ENCODE peak calls at places on chromosomes 3 and 15, in five cellular contexts. N is GM03348; C is stimulated activated CD4-positive, alpha-beta T cell treated with anti-CD3 and anti-CD28 coated beads, TNF-alpha, amount 100 ng/mL, for 24 hours; H is KBM-7; Q is A172. B is an unnamed sample.

GRCh38 chr15:25185791-25186190 is 231.0 kb downstream of the SNRPN start:
- DNase-seq in N (no peak), C (no peak), H (no peak), Q (no peak), B (no peak)

GRCh38 chr3:188497021-188497420 is 343.1 kb downstream of the LPP start:
- DNase-seq in N (peak; percentile 32), C (no peak), H (no peak), Q (no peak), B (no peak)

GRCh38 chr3:124512881-124513609 is 217.2 kb upstream of the UMPS start:
- DNase-seq in N (no peak), C (no peak), H (no peak), Q (peak; percentile 39), B (peak; percentile 62)

GRCh38 chr3:157588386-157589060 is 85.3 kb upstream of the VEPH1 start:
- DNase-seq in N (no peak), C (no peak), H (no peak), Q (no peak), B (no peak)

GRCh38 chr3:156676467-156677119 is 2.2 kb downstream of the TIPARP start:
- DNase-seq in N (peak; percentile 9), C (no peak), H (no peak), Q (peak; percentile 8), B (no peak)

GRCh38 chr3:186772886-186773417 is 10.4 kb upstream of the EIF4A2 start:
- DNase-seq in N (peak; percentile 68), C (peak; percentile 69), H (no peak), Q (no peak), B (peak; percentile 84)

GRCh38 chr3:3509665-3510064 is 289.6 kb upstream of the LRRN1 start:
- DNase-seq in N (no peak), C (no peak), H (no peak), Q (no peak), B (no peak)

GRCh38 chr3:128969993-128970740 is 23.7 kb downstream of the CFAP92 start:
- DNase-seq in N (peak; percentile 71), C (peak; percentile 53), H (peak; percentile 81), Q (peak; percentile 58), B (peak; percentile 83)

GRCh38 chr15:72197460-72198409 is at the start of gene GRAMD2A:
- DNase-seq in N (peak; percentile 86), C (peak; percentile 47), H (no peak), Q (no peak), B (peak; percentile 91)

GRCh38 chr15:93253656-93254055 is 164.6 kb upstream of the RGMA start:
- DNase-seq in N (no peak), C (no peak), H (no peak), Q (no peak), B (no peak)

GRCh38 chr3:143313025-143313424 is 193.5 kb downstream of the CHST2 start:
- DNase-seq in N (no peak), C (no peak), H (no peak), Q (no peak), B (no peak)

GRCh38 chr3:151356791-151357460 is 27.6 kb upstream of the P2RY13 start:
- DNase-seq in N (peak; percentile 23), C (no peak), H (no peak), Q (peak; percentile 6), B (no peak)

GRCh38 chr15:74788042-74788715 is 6.3 kb downstream of the CSK start:
- DNase-seq in N (no peak), C (no peak), H (no peak), Q (no peak), B (no peak)

GRCh38 chr3:55369491-55369890 is 117.6 kb downstream of the WNT5A start:
- DNase-seq in N (no peak), C (no peak), H (no peak), Q (no peak), B (no peak)

GRCh38 chr3:8837172-8837571 is 67.8 kb upstream of the OXTR start:
- DNase-seq in N (peak; percentile 59), C (no peak), H (no peak), Q (peak; percentile 74), B (peak; percentile 33)

GRCh38 chr3:29486087-29486486 is 205.2 kb downstream of the RBMS3 start:
- DNase-seq in N (peak; percentile 65), C (no peak), H (no peak), Q (no peak), B (no peak)

GRCh38 chr3:58191361-58191991 is 19.3 kb downstream of the DNASE1L3 start:
- DNase-seq in N (no peak), C (no peak), H (no peak), Q (no peak), B (no peak)

GRCh38 chr3:129576514-129577345 is 29.7 kb downstream of the PLXND1 start:
- DNase-seq in N (no peak), C (peak; percentile 15), H (peak; percentile 59), Q (no peak), B (no peak)

GRCh38 chr3:163768048-163768447 is 1310.2 kb downstream of the SI start:
- DNase-seq in N (no peak), C (no peak), H (no peak), Q (no peak), B (no peak)

GRCh38 chr3:127938800-127939199 is 23.8 kb downstream of the KBTBD12 start:
- DNase-seq in N (no peak), C (no peak), H (no peak), Q (no peak), B (no peak)

GRCh38 chr3:32403663-32404062 is 12.0 kb downstream of the CMTM7 start:
- DNase-seq in N (no peak), C (no peak), H (no peak), Q (no peak), B (no peak)

GRCh38 chr3:160403028-160403545 is 3.6 kb downstream of the SMC4 start:
- DNase-seq in N (no peak), C (no peak), H (no peak), Q (peak; percentile 14), B (no peak)

GRCh38 chr3:36362973-36363372 is 17.3 kb upstream of the STAC start:
- DNase-seq in N (peak; percentile 73), C (no peak), H (no peak), Q (peak; percentile 90), B (peak; percentile 79)

GRCh38 chr3:58383476-58383875 is 50.2 kb downstream of the PDHB start:
- DNase-seq in N (peak; percentile 24), C (no peak), H (no peak), Q (peak; percentile 26), B (no peak)

GRCh38 chr3:99012051-99012450 is 110.6 kb upstream of the DCBLD2 start:
- DNase-seq in N (no peak), C (no peak), H (no peak), Q (no peak), B (no peak)

GRCh38 chr15:78951841-78952238 is 7.0 kb upstream of the CTSH start:
- DNase-seq in N (no peak), C (no peak), H (no peak), Q (peak; percentile 62), B (no peak)

GRCh38 chr3:43995929-43996378 is 245.7 kb upstream of the TOPAZ1 start:
- DNase-seq in N (peak; percentile 24), C (no peak), H (peak; percentile 64), Q (no peak), B (no peak)

GRCh38 chr3:48563382-48563918 is at the start of gene UCN2:
- DNase-seq in N (no peak), C (no peak), H (no peak), Q (peak; percentile 54), B (peak; percentile 55)

GRCh38 chr3:99895706-99896441 is 78.2 kb downstream of the CMSS1 start:
- DNase-seq in N (peak; percentile 62), C (no peak), H (peak; percentile 84), Q (peak; percentile 86), B (no peak)

GRCh38 chr3:36244728-36245127 is 135.6 kb upstream of the STAC start:
- DNase-seq in N (peak; percentile 76), C (no peak), H (no peak), Q (peak; percentile 69), B (no peak)

GRCh38 chr3:1613962-1614361 is 484.7 kb upstream of the CNTN4 start:
- DNase-seq in N (no peak), C (no peak), H (no peak), Q (no peak), B (no peak)

B was measured in endodermal cell.